ENCODE peak calls at places on chromosomes 3 and 15, in six cellular contexts. S is cardiac fibroblast, J is astrocyte of the spinal cord, L is GM06990, Z is astrocyte, F is heart right ventricle. U is an unnamed sample.

GRCh38 chr15:90306560-90306959 is 41.1 kb downstream of the NGRN start:
- DNase-seq in Z (no peak), F (no peak), L (no peak), J (no peak), S (no peak), U (no peak)

GRCh38 chr15:72680931-72681330 is 5.1 kb downstream of the HIGD2B start:
- DNase-seq in J (no peak), L (no peak), S (no peak), Z (no peak), F (no peak), U (no peak)

GRCh38 chr3:50351318-50351687 is 641 bp downstream of the CYB561D2 start:
- DNase-seq in Z (no peak), S (no peak), J (no peak), L (no peak), F (no peak), U (no peak)

GRCh38 chr3:67382551-67382950 is 271.9 kb downstream of the SUCLG2 start:
- DNase-seq in Z (no peak), S (peak; percentile 32), J (peak; percentile 5), F (no peak), L (no peak), U (no peak)

GRCh38 chr3:161475905-161476304 is 20.7 kb upstream of the OTOL1 start:
- DNase-seq in S (no peak), J (peak; percentile 18), F (no peak), Z (peak; percentile 37), L (no peak), U (no peak)

GRCh38 chr3:186570096-186570940 is at the start of gene DNAJB11:
- DNase-seq in S (peak; percentile 100), F (peak; percentile 99), J (peak; percentile 100), L (peak; percentile 96), Z (peak; percentile 100), U (peak; percentile 99)

GRCh38 chr15:71066983-71067382 is 48.3 kb upstream of the THSD4 start:
- DNase-seq in F (peak; percentile 16), L (no peak), S (peak; percentile 93), J (no peak), Z (peak; percentile 63), U (no peak)

GRCh38 chr3:112640864-112641751 is at the start of gene CCDC80:
- DNase-seq in J (peak; percentile 97), F (no peak), Z (peak; percentile 96), L (no peak), S (peak; percentile 95), U (peak; percentile 69)

GRCh38 chr3:23105048-23105447 is 98.1 kb upstream of the UBE2E2 start:
- DNase-seq in F (no peak), S (no peak), L (no peak), J (no peak), Z (no peak), U (no peak)

GRCh38 chr3:37295925-37296324 is 121.5 kb upstream of the LRRFIP2 start:
- DNase-seq in J (peak; percentile 13), S (peak; percentile 18), L (no peak), Z (no peak), F (no peak), U (no peak)

GRCh38 chr15:91593081-91593480 is 260.4 kb upstream of the SLCO3A1 start:
- DNase-seq in Z (peak; percentile 66), L (no peak), J (peak; percentile 60), F (no peak), S (no peak), U (no peak)

GRCh38 chr15:44736261-44736765 is at the start of gene TRIM69:
- DNase-seq in Z (no peak), J (no peak), S (no peak), L (no peak), F (no peak), U (no peak)

GRCh38 chr3:69420781-69421520 is 35.1 kb upstream of the FRMD4B start:
- DNase-seq in J (no peak), S (peak; percentile 39), Z (peak; percentile 36), F (peak; percentile 43), L (no peak), U (no peak)

GRCh38 chr3:196050597-196050996 is 31.3 kb downstream of the TFRC start:
- DNase-seq in S (no peak), Z (no peak), J (no peak), F (no peak), L (no peak), U (no peak)

GRCh38 chr15:91876187-91876586 is 22.7 kb downstream of the SLCO3A1 start:
- DNase-seq in J (no peak), L (no peak), S (no peak), F (no peak), Z (no peak), U (no peak)

GRCh38 chr15:42001236-42001635 is 19.6 kb downstream of the PLA2G4E start:
- DNase-seq in Z (no peak), L (no peak), J (no peak), S (no peak), F (no peak), U (no peak)

GRCh38 chr3:46334911-46335478 is 18.9 kb upstream of the CCR2 start:
- DNase-seq in S (peak; percentile 41), F (no peak), J (peak; percentile 16), Z (peak; percentile 76), L (no peak), U (peak; percentile 53)

GRCh38 chr3:37627951-37628620 is 233.6 kb upstream of the CTDSPL start:
- DNase-seq in L (peak; percentile 31), F (no peak), J (no peak), S (no peak), Z (no peak), U (no peak)

GRCh38 chr3:51975857-51976549 is 1.1 kb downstream of the ABHD14A start:
- DNase-seq in J (peak; percentile 81), S (peak; percentile 76), L (peak; percentile 43), F (peak; percentile 74), Z (peak; percentile 56), U (no peak)

GRCh38 chr3:139101396-139101795 is 56.7 kb upstream of the PRR23C start:
- DNase-seq in S (no peak), J (no peak), Z (no peak), F (no peak), L (no peak), U (no peak)

GRCh38 chr3:195543642-195544536 is 764 bp upstream of the PPP1R2 start:
- DNase-seq in J (peak; percentile 16), L (no peak), S (peak; percentile 46), Z (no peak), F (peak; percentile 23), U (no peak)

GRCh38 chr3:97291901-97292300 is 472.7 kb upstream of the ARL6 start:
- DNase-seq in L (no peak), S (no peak), Z (no peak), F (no peak), J (no peak), U (no peak)

GRCh38 chr3:63056932-63057331 is 181.7 kb upstream of the CADPS start:
- DNase-seq in F (no peak), J (no peak), Z (no peak), S (no peak), L (no peak), U (no peak)

GRCh38 chr3:40624189-40624754 is 99.5 kb downstream of the ZNF621 start:
- DNase-seq in S (no peak), L (no peak), J (no peak), Z (no peak), F (no peak), U (no peak)

GRCh38 chr3:96755519-96755918 is 58.9 kb upstream of the EPHA6 start:
- DNase-seq in J (no peak), Z (no peak), S (no peak), F (no peak), L (no peak), U (no peak)

GRCh38 chr3:143718463-143718862 is 129.8 kb downstream of the SLC9A9 start:
- DNase-seq in S (no peak), F (no peak), Z (no peak), J (no peak), L (no peak), U (no peak)

DNA sequence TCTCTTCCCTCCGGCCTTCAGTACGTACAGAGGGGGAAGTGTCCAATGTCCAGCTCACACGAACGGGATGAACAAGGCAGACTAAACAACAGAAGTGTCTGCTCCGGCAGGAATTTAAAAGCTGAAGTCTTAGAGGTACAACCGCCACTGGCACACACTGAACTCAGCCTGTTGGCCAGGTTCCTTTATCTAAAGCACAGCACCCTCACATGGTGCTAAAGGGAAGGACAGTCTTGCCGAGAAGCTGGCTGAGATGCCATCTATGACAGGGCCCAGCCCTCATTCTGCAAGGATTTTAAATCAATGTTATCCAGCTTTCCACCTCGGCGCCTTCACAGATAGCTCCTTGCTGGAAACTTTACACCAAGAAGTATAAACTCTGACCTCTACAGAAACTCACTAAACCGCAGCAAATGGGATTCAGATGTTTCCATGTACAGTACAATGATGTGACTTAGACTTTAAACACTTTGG is 2.8 kb downstream of the ADAMTS17 start:
- DNase-seq in S (peak; percentile 88), J (peak; percentile 81), Z (peak; percentile 72), L (no peak), F (peak; percentile 52), U (no peak)
- TF ChIP-seq CTCF in S (peak; percentile 39), J (peak; percentile 74), Z (peak; percentile 70), L (peak; percentile 57), F (peak; percentile 74), U (no peak)

GRCh38 chr3:10707984-10708868 is 107.8 kb upstream of the SLC6A11 start:
- DNase-seq in S (no peak), F (no peak), J (no peak), L (no peak), Z (no peak), U (no peak)
- H3K4me3 ChIP-seq in S (no peak overlapping the region), F (no peak overlapping the region), J (no peak overlapping the region), L (no peak overlapping the region), Z (no peak overlapping the region), U (no peak overlapping the region)

GRCh38 chr15:27681038-27681437 is 418.1 kb downstream of the OCA2 start:
- DNase-seq in L (no peak), F (no peak), S (no peak), Z (no peak), J (no peak), U (no peak)
- TF ChIP-seq CTCF in L (no peak), F (no peak), S (no peak), Z (no peak), J (no peak), U (peak; percentile 29)

GRCh38 chr3:131361464-131362421 is 19.8 kb upstream of the NUDT16 start:
- DNase-seq in J (peak; percentile 45), L (peak; percentile 9), F (peak; percentile 80), S (peak; percentile 64), Z (peak; percentile 36), U (no peak)
- H3K4me3 ChIP-seq in J (peak overlapping the region; percentile 41), L (peak overlapping the region; percentile 44), F (peak overlapping the region; percentile 51), S (peak overlapping the region; percentile 40), Z (peak overlapping the region; percentile 57), U (peak overlapping the region; percentile 47)

GRCh38 chr3:34276342-34276741 is 477.9 kb downstream of the PDCD6IP start:
- DNase-seq in F (no peak), J (no peak), L (no peak), S (no peak), Z (no peak), U (no peak)

GRCh38 chr3:34275811-34276210 is 477.4 kb downstream of the PDCD6IP start:
- DNase-seq in L (no peak), Z (no peak), S (no peak), F (no peak), J (no peak), U (no peak)

DNA sequence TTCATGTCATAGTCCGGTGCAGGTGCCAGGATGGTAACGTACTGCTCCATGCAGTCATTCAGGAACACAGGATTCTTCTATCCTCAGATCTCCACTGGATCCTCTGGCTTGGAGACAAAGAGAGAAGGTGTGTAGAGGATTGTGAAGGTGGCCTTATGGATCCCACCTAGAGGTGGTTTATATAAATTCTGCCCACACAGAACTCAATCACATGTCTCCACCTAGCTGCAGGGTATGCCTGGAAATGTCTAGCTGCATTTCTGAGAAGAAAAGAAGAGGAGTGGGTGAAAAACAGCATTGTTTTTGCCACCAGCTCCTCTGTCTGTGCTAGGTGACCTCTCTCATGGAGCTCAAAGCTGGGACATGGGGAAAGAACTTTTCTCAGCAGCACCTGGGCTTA is 478.7 kb downstream of the PDCD6IP start:
- DNase-seq in S (no peak), J (no peak), Z (no peak), L (no peak), F (no peak), U (no peak)
- TF ChIP-seq CTCF in S (no peak), J (no peak), Z (no peak), L (peak; percentile 13), F (no peak), U (no peak)

U was measured in AG04449.